ENCODE peak calls at places on chromosomes 3 and 15, in four cellular contexts. One of them, this sample, is unnamed.

GRCh38 chr3:45881031-45882022 is 5.0 kb upstream of the CCR9 start:
- DNase-seq in GM12878: no peak
- DNase-seq in HepG2: no peak
- DNase-seq in H1: no peak
- DNase-seq in this sample: peak

GRCh38 chr15:83248151-83248851 is 36.2 kb downstream of the BNC1 start:
- DNase-seq in GM12878: peak
- DNase-seq in HepG2: peak
- DNase-seq in H1: peak
- DNase-seq in this sample: peak

GRCh38 chr3:155416500-155417118 is 123.1 kb upstream of the STRIT1 start:
- DNase-seq in GM12878: no peak
- DNase-seq in HepG2: no peak
- DNase-seq in H1: no peak
- DNase-seq in this sample: no peak

GRCh38 chr3:38374221-38374620 is 27.6 kb downstream of the XYLB start:
- DNase-seq in GM12878: no peak
- DNase-seq in HepG2: no peak
- DNase-seq in H1: no peak
- DNase-seq in this sample: no peak

GRCh38 chr3:88180398-88180999 is 30.7 kb downstream of the C3orf38 start:
- DNase-seq in GM12878: peak
- DNase-seq in HepG2: no peak
- DNase-seq in H1: no peak
- DNase-seq in this sample: peak

GRCh38 chr15:90419738-90420487 is 31.9 kb downstream of the IQGAP1 start:
- DNase-seq in GM12878: peak
- DNase-seq in HepG2: no peak
- DNase-seq in H1: no peak
- DNase-seq in this sample: no peak

GRCh38 chr3:12347301-12347700 is 58.4 kb downstream of the PPARG start:
- DNase-seq in GM12878: no peak
- DNase-seq in HepG2: no peak
- DNase-seq in H1: no peak
- DNase-seq in this sample: no peak

GRCh38 chr3:159609620-159610019 is 379.0 kb upstream of the IL12A start:
- DNase-seq in GM12878: no peak
- DNase-seq in HepG2: no peak
- DNase-seq in H1: no peak
- DNase-seq in this sample: no peak

GRCh38 chr3:188316021-188316722 is 162.2 kb downstream of the LPP start:
- DNase-seq in GM12878: no peak
- DNase-seq in HepG2: peak
- DNase-seq in H1: no peak
- DNase-seq in this sample: no peak

GRCh38 chr15:39447431-39447830 is 133.4 kb upstream of the THBS1 start:
- DNase-seq in GM12878: no peak
- DNase-seq in HepG2: no peak
- DNase-seq in H1: no peak
- DNase-seq in this sample: no peak

GRCh38 chr15:55740981-55741591 is 1.9 kb downstream of the PRTG start:
- DNase-seq in GM12878: no peak
- DNase-seq in HepG2: no peak
- DNase-seq in H1: no peak
- DNase-seq in this sample: no peak

GRCh38 chr3:52833202-52833601 is 1.6 kb downstream of the MUSTN1 start:
- DNase-seq in GM12878: no peak
- DNase-seq in HepG2: no peak
- DNase-seq in H1: no peak
- DNase-seq in this sample: no peak

GRCh38 chr3:133531981-133532380 is 41.5 kb upstream of the CDV3 start:
- DNase-seq in GM12878: no peak
- DNase-seq in HepG2: no peak
- DNase-seq in H1: no peak
- DNase-seq in this sample: no peak

GRCh38 chr15:96333194-96334016 is 2.9 kb downstream of the NR2F2 start:
- DNase-seq in GM12878: no peak
- DNase-seq in HepG2: no peak
- DNase-seq in H1: peak
- DNase-seq in this sample: no peak

GRCh38 chr15:31758126-31758525 is 272.2 kb upstream of the CHRNA7 start:
- DNase-seq in GM12878: peak
- DNase-seq in HepG2: no peak
- DNase-seq in H1: no peak
- DNase-seq in this sample: no peak

GRCh38 chr15:63478243-63478642 is 26.1 kb upstream of the USP3 start:
- DNase-seq in GM12878: no peak
- DNase-seq in HepG2: no peak
- DNase-seq in H1: no peak
- DNase-seq in this sample: no peak

GRCh38 chr3:142963266-142964149 is at the start of gene PAQR9:
- DNase-seq in GM12878: no peak
- DNase-seq in HepG2: peak
- DNase-seq in H1: peak
- DNase-seq in this sample: peak

GRCh38 chr15:65832549-65833364 is 36.5 kb upstream of the RAB11A start:
- DNase-seq in GM12878: no peak
- DNase-seq in HepG2: peak
- DNase-seq in H1: peak
- DNase-seq in this sample: peak

GRCh38 chr3:129051776-129052400 is 8.7 kb upstream of the GP9 start:
- DNase-seq in GM12878: no peak
- DNase-seq in HepG2: no peak
- DNase-seq in H1: no peak
- DNase-seq in this sample: no peak

GRCh38 chr3:74564560-74564959 is 49.9 kb downstream of the CNTN3 start:
- DNase-seq in GM12878: no peak
- DNase-seq in HepG2: no peak
- DNase-seq in H1: no peak
- DNase-seq in this sample: no peak

GRCh38 chr3:150975096-150975991 is 2.8 kb upstream of the CLRN1 start:
- DNase-seq in GM12878: no peak
- DNase-seq in HepG2: no peak
- DNase-seq in H1: no peak
- DNase-seq in this sample: no peak

GRCh38 chr15:70023064-70023768 is 74.5 kb downstream of the TLE3 start:
- DNase-seq in GM12878: peak
- DNase-seq in HepG2: no peak
- DNase-seq in H1: no peak
- DNase-seq in this sample: no peak

GRCh38 chr3:12350151-12350813 is 61.4 kb downstream of the PPARG start:
- DNase-seq in GM12878: no peak
- DNase-seq in HepG2: no peak
- DNase-seq in H1: no peak
- DNase-seq in this sample: no peak

GRCh38 chr15:97947465-97948262 is 12.8 kb upstream of the ARRDC4 start:
- DNase-seq in GM12878: no peak
- DNase-seq in HepG2: no peak
- DNase-seq in H1: no peak
- DNase-seq in this sample: no peak

GRCh38 chr15:64813075-64813474 is 12.4 kb downstream of the PIF1 start:
- DNase-seq in GM12878: no peak
- DNase-seq in HepG2: peak
- DNase-seq in H1: no peak
- DNase-seq in this sample: no peak

GRCh38 chr3:169387751-169388696 is 275.5 kb downstream of the MECOM start:
- DNase-seq in GM12878: no peak
- DNase-seq in HepG2: peak
- DNase-seq in H1: no peak
- DNase-seq in this sample: no peak

GRCh38 chr3:188299068-188299467 is 145.1 kb downstream of the LPP start:
- DNase-seq in GM12878: no peak
- DNase-seq in HepG2: no peak
- DNase-seq in H1: no peak
- DNase-seq in this sample: no peak

GRCh38 chr15:73926191-73927002 is at the start of gene LOXL1:
- DNase-seq in GM12878: no peak
- DNase-seq in HepG2: peak
- DNase-seq in H1: peak
- DNase-seq in this sample: peak

GRCh38 chr3:178084938-178085816 is 451.1 kb upstream of the KCNMB2 start:
- DNase-seq in GM12878: no peak
- DNase-seq in HepG2: peak
- DNase-seq in H1: peak
- DNase-seq in this sample: no peak

GRCh38 chr3:142211034-142211433 is 14.4 kb downstream of the GK5 start:
- DNase-seq in GM12878: no peak
- DNase-seq in HepG2: no peak
- DNase-seq in H1: no peak
- DNase-seq in this sample: no peak

GRCh38 chr3:64224826-64225606 is at the start of gene PRICKLE2:
- DNase-seq in GM12878: peak
- DNase-seq in HepG2: no peak
- DNase-seq in H1: no peak
- DNase-seq in this sample: no peak

GRCh38 chr3:64225695-64226499 is 631 bp upstream of the PRICKLE2 start:
- DNase-seq in GM12878: no peak
- DNase-seq in HepG2: no peak
- DNase-seq in H1: no peak
- DNase-seq in this sample: no peak

GRCh38 chr3:64222501-64222900 is 2.8 kb downstream of the PRICKLE2 start:
- DNase-seq in GM12878: no peak
- DNase-seq in HepG2: no peak
- DNase-seq in H1: no peak
- DNase-seq in this sample: no peak

GRCh38 chr3:64221564-64222257 is 3.6 kb downstream of the PRICKLE2 start:
- DNase-seq in GM12878: no peak
- DNase-seq in HepG2: no peak
- DNase-seq in H1: no peak
- DNase-seq in this sample: peak

DNA sequence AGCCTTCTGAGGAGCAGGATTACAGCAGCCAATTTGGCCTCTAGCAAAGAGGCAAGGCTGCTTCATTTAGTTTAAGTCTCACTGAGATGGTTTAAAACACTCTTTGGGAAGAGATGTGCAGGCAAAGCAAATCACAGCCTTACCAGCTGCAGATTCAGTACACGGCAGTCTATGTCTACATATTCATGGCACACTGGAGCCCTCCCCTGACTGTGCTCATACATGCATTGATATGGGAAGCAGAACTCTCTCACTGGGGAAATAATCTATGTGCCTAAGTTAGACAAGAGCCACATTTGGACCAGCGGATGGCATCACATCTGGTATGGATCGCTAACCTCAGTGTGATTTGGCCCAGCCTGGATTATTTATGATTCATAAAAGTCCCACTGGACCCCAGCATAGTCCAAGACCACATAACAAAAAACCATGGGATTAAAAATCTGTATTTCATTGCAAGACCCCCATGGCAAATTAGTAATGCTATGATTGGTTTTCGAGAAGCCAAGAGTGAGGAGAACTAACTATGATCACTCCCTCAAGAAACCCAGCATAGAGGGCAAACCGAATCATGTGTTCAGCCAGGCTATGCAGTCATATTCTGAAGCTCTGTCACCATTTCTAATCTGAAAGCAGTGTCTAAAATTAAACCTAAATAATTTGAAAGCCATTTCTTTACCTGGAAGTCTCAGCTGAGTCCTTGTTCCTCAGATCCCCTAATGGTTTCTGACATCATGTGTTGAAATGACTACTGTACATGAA is 1.3 kb downstream of the PRICKLE2 start:
- DNase-seq in GM12878: no peak
- DNase-seq in HepG2: no peak
- DNase-seq in H1: no peak
- DNase-seq in this sample: no peak
- TF ChIP-seq RFX5 in GM12878: no peak
- TF ChIP-seq RFX5 in HepG2: no peak
- TF ChIP-seq RFX5 in H1: no peak
- TF ChIP-seq RFX5 in this sample: no peak

DNA sequence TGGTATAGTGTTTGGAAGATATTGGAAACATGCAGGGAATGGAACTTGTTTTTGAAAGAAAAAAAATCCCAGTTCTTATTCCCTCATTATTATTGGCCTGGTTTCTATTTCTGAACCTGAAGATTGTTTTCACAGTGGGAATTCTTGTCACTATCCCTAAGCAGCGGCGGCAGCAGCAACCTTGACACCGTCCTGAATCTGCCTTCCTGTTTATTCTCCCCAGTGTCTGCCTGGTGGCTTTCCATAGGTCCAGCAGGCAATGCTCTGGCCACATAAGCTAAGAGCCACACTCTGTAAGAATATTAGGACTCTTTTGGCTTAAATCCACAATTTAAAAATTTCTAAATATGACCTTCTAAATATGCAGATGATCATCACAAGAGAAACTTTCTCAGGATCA is 178.0 kb downstream of the PLCL2 start:
- DNase-seq in GM12878: no peak
- DNase-seq in HepG2: no peak
- DNase-seq in H1: no peak
- DNase-seq in this sample: no peak
- TF ChIP-seq ATF2 in GM12878: no peak
- TF ChIP-seq ATF2 in HepG2: no peak
- TF ChIP-seq ATF2 in H1: no peak
- TF ChIP-seq ATF2 in this sample: no peak

GRCh38 chr3:15326037-15326436 is 6.3 kb downstream of the SH3BP5 start:
- DNase-seq in GM12878: no peak
- DNase-seq in HepG2: no peak
- DNase-seq in H1: no peak
- DNase-seq in this sample: no peak
- TF ChIP-seq RFX5 in GM12878: no peak
- TF ChIP-seq RFX5 in HepG2: no peak
- TF ChIP-seq RFX5 in H1: no peak
- TF ChIP-seq RFX5 in this sample: no peak

DNA sequence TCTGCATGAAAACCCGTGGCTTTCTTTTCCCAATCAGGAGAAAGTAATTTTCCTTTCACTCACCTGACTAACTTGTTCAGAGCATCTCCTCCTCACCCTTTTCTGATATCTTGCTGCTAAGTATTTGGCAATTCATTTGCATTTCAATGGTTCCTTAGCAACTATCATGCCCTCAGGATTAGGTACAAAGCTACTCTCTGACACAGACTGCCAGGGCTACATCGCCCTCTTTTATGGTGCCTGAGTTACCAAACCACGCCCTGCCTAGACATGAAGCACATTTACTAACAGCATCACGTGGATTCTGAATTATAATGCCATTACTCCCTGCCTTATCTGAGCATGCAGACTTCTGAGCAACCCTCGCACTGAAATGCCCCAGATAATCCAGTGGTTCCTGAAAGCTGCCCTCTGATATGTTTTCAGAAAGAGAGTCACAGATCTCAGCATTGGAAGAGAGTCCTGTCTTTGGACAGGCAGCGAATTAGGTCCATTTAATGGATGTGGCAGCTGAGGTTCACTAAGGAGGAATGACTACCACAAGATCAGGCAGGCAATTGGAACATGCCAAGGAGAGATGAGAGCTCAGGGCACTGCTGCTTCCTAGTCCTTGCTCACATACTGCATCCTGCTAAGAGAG is 14.5 kb downstream of the EPHB1 start:
- DNase-seq in GM12878: no peak
- DNase-seq in HepG2: no peak
- DNase-seq in H1: no peak
- DNase-seq in this sample: no peak
- TF ChIP-seq ATF2 in GM12878: no peak
- TF ChIP-seq ATF2 in HepG2: no peak
- TF ChIP-seq ATF2 in H1: no peak
- TF ChIP-seq ATF2 in this sample: no peak